ENCODE peak calls at places on chromosome 13, in six cellular contexts. J, S, A, E, X and R are unnamed samples.

GRCh38 chr13:74907788-74908187 is 574.2 kb downstream of the TBC1D4 start:
- DNase-seq in J (no peak), S (no peak), A (no peak), E (no peak), X (no peak), R (no peak)

GRCh38 chr13:49627831-49628652 is at the start of gene ARL11:
- DNase-seq in J (peak; percentile 92), S (no peak), A (no peak), E (no peak), X (no peak), R (peak; percentile 31)

GRCh38 chr13:42836930-42837329 is 55.5 kb downstream of the FAM216B start:
- DNase-seq in J (no peak), S (peak; percentile 73), A (peak; percentile 18), E (peak; percentile 51), X (peak; percentile 4), R (peak; percentile 67)

GRCh38 chr13:67408823-67409222 is 178.7 kb upstream of the PCDH9 start:
- DNase-seq in J (no peak), S (no peak), A (no peak), E (no peak), X (no peak), R (peak; percentile 42)

GRCh38 chr13:95168191-95168590 is 133.1 kb downstream of the ABCC4 start:
- DNase-seq in J (no peak), S (no peak), A (no peak), E (no peak), X (no peak), R (no peak)

GRCh38 chr13:42925626-42926025 is 66.4 kb downstream of the EPSTI1 start:
- DNase-seq in J (no peak), S (no peak), A (no peak), E (no peak), X (no peak), R (no peak)

GRCh38 chr13:29539866-29540265 is 55.6 kb downstream of the SLC7A1 start:
- DNase-seq in J (no peak), S (no peak), A (no peak), E (no peak), X (no peak), R (no peak)

GRCh38 chr13:89584058-89584457 is 1763.4 kb upstream of the MIR17HG start:
- DNase-seq in J (no peak), S (no peak), A (peak; percentile 51), E (no peak), X (no peak), R (no peak)

GRCh38 chr13:85334187-85334586 is 465.0 kb downstream of the SLITRK6 start:
- DNase-seq in J (no peak), S (no peak), A (no peak), E (no peak), X (no peak), R (no peak)

GRCh38 chr13:75850915-75851314 is 214.8 kb downstream of the LMO7 start:
- DNase-seq in J (no peak), S (peak; percentile 23), A (no peak), E (no peak), X (no peak), R (no peak)

GRCh38 chr13:70253834-70254233 is 145.6 kb upstream of the KLHL1 start:
- DNase-seq in J (no peak), S (no peak), A (peak; percentile 36), E (no peak), X (no peak), R (no peak)

GRCh38 chr13:84649853-84650252 is 767.6 kb upstream of the SLITRK1 start:
- DNase-seq in J (no peak), S (peak; percentile 52), A (peak; percentile 44), E (peak; percentile 48), X (no peak), R (no peak)

GRCh38 chr13:97567510-97568243 is 133.7 kb downstream of the RAP2A start:
- DNase-seq in J (peak; percentile 45), S (peak; percentile 53), A (peak; percentile 15), E (peak; percentile 50), X (peak; percentile 40), R (peak; percentile 80)

GRCh38 chr13:35961461-35962220 is 169.5 kb downstream of the DCLK1 start:
- DNase-seq in J (no peak), S (peak; percentile 44), A (no peak), E (peak; percentile 13), X (no peak), R (no peak)

GRCh38 chr13:113562085-113562749 is 22.3 kb upstream of the TFDP1 start:
- DNase-seq in J (peak; percentile 87), S (peak; percentile 80), A (peak; percentile 75), E (peak; percentile 76), X (no peak), R (peak; percentile 85)

GRCh38 chr13:33968520-33969507 is 150.9 kb downstream of the RFC3 start:
- DNase-seq in J (no peak), S (no peak), A (no peak), E (no peak), X (no peak), R (peak; percentile 10)

GRCh38 chr13:94712812-94713555 is 639 bp upstream of the SOX21 start:
- DNase-seq in J (peak; percentile 64), S (peak; percentile 70), A (peak; percentile 75), E (peak; percentile 46), X (no peak), R (peak; percentile 73)

GRCh38 chr13:83057119-83057518 is 825.2 kb downstream of the SLITRK1 start:
- DNase-seq in J (no peak), S (peak; percentile 63), A (peak; percentile 38), E (peak; percentile 65), X (no peak), R (no peak)

GRCh38 chr13:102977471-102977870 is 88.7 kb downstream of the SLC10A2 start:
- DNase-seq in J (no peak), S (no peak), A (no peak), E (no peak), X (no peak), R (no peak)

GRCh38 chr13:52945348-52945747 is 83.3 kb upstream of the OLFM4 start:
- DNase-seq in J (no peak), S (no peak), A (no peak), E (no peak), X (no peak), R (no peak)

GRCh38 chr13:39970177-39970846 is 314.9 kb downstream of the COG6 start:
- DNase-seq in J (no peak), S (no peak), A (no peak), E (no peak), X (no peak), R (no peak)

GRCh38 chr13:70407486-70407885 is 299.2 kb upstream of the KLHL1 start:
- DNase-seq in J (no peak), S (no peak), A (peak; percentile 1), E (no peak), X (no peak), R (no peak)

GRCh38 chr13:102680842-102681725 is 13.8 kb downstream of the METTL21C start:
- DNase-seq in J (no peak), S (peak; percentile 47), A (peak; percentile 37), E (peak; percentile 30), X (no peak), R (no peak)

DNA sequence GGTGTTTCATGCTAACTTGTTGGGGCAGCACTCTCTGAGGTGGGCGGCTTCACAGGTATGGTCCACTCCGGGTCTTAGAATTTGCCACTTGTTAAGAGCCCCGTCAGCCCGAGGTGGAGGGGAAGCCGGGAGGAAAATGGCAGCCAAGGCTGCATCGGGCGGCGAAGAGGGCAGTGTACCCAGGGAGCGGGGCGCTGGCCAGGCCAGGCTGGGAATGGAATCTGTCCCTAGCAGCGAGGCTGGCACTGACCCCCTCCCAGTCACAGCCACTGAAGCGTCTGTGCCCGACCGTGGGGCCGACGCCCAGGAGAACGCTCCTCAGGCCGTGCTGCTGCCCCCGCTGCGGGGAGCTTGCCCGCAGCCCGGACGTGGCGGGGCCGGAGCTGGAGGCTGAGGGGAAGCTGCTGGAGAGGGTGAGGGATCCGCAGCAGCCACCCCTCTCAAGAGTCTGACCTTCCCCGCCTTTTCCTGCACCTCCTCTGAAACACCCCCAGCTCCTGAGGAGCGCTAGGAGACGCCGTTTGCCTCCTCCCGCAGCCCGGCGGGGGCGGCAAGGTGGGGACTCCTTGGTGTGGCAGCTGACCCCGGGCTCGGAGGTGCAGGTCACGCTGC is 313.8 kb upstream of the SPRY2 start:
- DNase-seq in J (no peak), S (no peak), A (no peak), E (no peak), X (no peak), R (no peak)
- H2AFZ ChIP-seq in J (no peak overlapping the region), S (no peak overlapping the region), A (no peak overlapping the region), E (no peak overlapping the region), X (no peak overlapping the region), R (no peak overlapping the region)

GRCh38 chr13:79492918-79493594 is 12.1 kb downstream of the NDFIP2 start:
- DNase-seq in J (no peak), S (no peak), A (no peak), E (no peak), X (no peak), R (no peak)

GRCh38 chr13:79490326-79490725 is 9.4 kb downstream of the NDFIP2 start:
- DNase-seq in J (no peak), S (no peak), A (no peak), E (no peak), X (no peak), R (no peak)

GRCh38 chr13:79491715-79492114 is 10.8 kb downstream of the NDFIP2 start:
- DNase-seq in J (no peak), S (peak; percentile 80), A (peak; percentile 87), E (peak; percentile 71), X (no peak), R (no peak)

GRCh38 chr13:79492313-79492798 is 11.4 kb downstream of the NDFIP2 start:
- DNase-seq in J (peak; percentile 31), S (peak; percentile 75), A (peak; percentile 55), E (peak; percentile 13), X (no peak), R (no peak)

GRCh38 chr13:79490846-79491245 is 9.9 kb downstream of the NDFIP2 start:
- DNase-seq in J (no peak), S (no peak), A (peak; percentile 34), E (no peak), X (no peak), R (no peak)
- H3K4me1 ChIP-seq in J (peaks cover 3% of the 10 kb centered on the region), S (peaks cover 79% of the 10 kb centered on the region), A (peaks cover 6% of the 10 kb centered on the region), E (peaks cover 6% of the 10 kb centered on the region), X (no peaks in the 10 kb centered on the region), R (peaks cover 26% of the 10 kb centered on the region)

GRCh38 chr13:110869231-110869804 is 45.6 kb downstream of the ANKRD10 start:
- DNase-seq in J (no peak), S (no peak), A (peak; percentile 20), E (no peak), X (no peak), R (no peak)
- H2AFZ ChIP-seq in J (no peak overlapping the region), S (peak overlapping the region; percentile 84), A (peak overlapping the region; percentile 92), E (peak overlapping the region; percentile 96), X (no peak overlapping the region), R (no peak overlapping the region)

GRCh38 chr13:44307255-44307654 is 66.4 kb upstream of the SERP2 start:
- DNase-seq in J (no peak), S (no peak), A (peak; percentile 46), E (peak; percentile 38), X (peak; percentile 7), R (no peak)

GRCh38 chr13:44308352-44308751 is 65.3 kb upstream of the SERP2 start:
- DNase-seq in J (no peak), S (no peak), A (no peak), E (no peak), X (no peak), R (no peak)

GRCh38 chr13:44305845-44306244 is 67.8 kb upstream of the SERP2 start:
- DNase-seq in J (no peak), S (peak; percentile 14), A (peak; percentile 78), E (peak; percentile 67), X (no peak), R (no peak)

GRCh38 chr13:44306401-44307192 is 67.0 kb upstream of the SERP2 start:
- DNase-seq in J (peak; percentile 60), S (peak; percentile 95), A (peak; percentile 99), E (peak; percentile 99), X (peak; percentile 99), R (peak; percentile 67)

GRCh38 chr13:44307844-44308243 is 65.8 kb upstream of the SERP2 start:
- DNase-seq in J (no peak), S (no peak), A (no peak), E (no peak), X (peak; percentile 15), R (no peak)
- H3K4me1 ChIP-seq in J (peaks cover 6% of the 10 kb centered on the region), S (peaks cover 18% of the 10 kb centered on the region), A (peaks cover 29% of the 10 kb centered on the region), E (peaks cover 26% of the 10 kb centered on the region), X (peaks cover 73% of the 10 kb centered on the region), R (peaks cover 34% of the 10 kb centered on the region)